ENCODE peak calls at places on chromosomes 1 and 21, in four cellular contexts. B, Q, Z and K are unnamed samples.
A peak's percentile ranks its signal among the peaks of the same experiment; 100 is the strongest.

GRCh38 chr1:32372149-32372756 is 9.9 kb downstream of the TSSK3 start:
- DNase-seq in B (no peak), Q (no peak), Z (no peak), K (no peak)

GRCh38 chr1:48882020-48882419 is 105.3 kb upstream of the BEND5 start:
- DNase-seq in B (no peak), Q (no peak), Z (no peak), K (no peak)

GRCh38 chr1:76819976-76820375 is 47.3 kb upstream of the ST6GALNAC5 start:
- DNase-seq in B (no peak), Q (no peak), Z (peak; percentile 36), K (no peak)

GRCh38 chr1:209390764-209391163 is 192.8 kb upstream of the CAMK1G start:
- DNase-seq in B (no peak), Q (no peak), Z (no peak), K (no peak)

GRCh38 chr1:75310067-75310466 is 175.9 kb downstream of the LHX8 start:
- DNase-seq in B (no peak), Q (no peak), Z (no peak), K (no peak)

GRCh38 chr1:80424249-80424648 is 1376.5 kb upstream of the ADGRL2 start:
- DNase-seq in B (no peak), Q (no peak), Z (no peak), K (no peak)

GRCh38 chr1:41629571-41629970 is 145.1 kb upstream of the EDN2 start:
- DNase-seq in B (peak; percentile 83), Q (peak; percentile 51), Z (peak; percentile 71), K (no peak)

GRCh38 chr1:55214903-55215193 is 316 bp downstream of the USP24 start:
- DNase-seq in B (peak; percentile 73), Q (peak; percentile 53), Z (no peak), K (no peak)

GRCh38 chr21:34722684-34723300 is 54.0 kb downstream of the CLIC6 start:
- DNase-seq in B (no peak), Q (no peak), Z (no peak), K (no peak)

GRCh38 chr1:234583755-234584430 is 26.1 kb downstream of the IRF2BP2 start:
- DNase-seq in B (no peak), Q (no peak), Z (no peak), K (no peak)
- H2AFZ ChIP-seq in B (no peak overlapping the region), Q (no peak overlapping the region), Z (no peak overlapping the region), K (no peak overlapping the region)

GRCh38 chr1:47534040-47534328 is 96.1 kb downstream of the FOXD2 start:
- DNase-seq in B (peak; percentile 3), Q (no peak), Z (no peak), K (no peak)

GRCh38 chr1:47534417-47534816 is 96.6 kb downstream of the FOXD2 start:
- DNase-seq in B (peak; percentile 41), Q (no peak), Z (peak; percentile 14), K (no peak)

GRCh38 chr1:47533176-47534039 is 95.6 kb downstream of the FOXD2 start:
- DNase-seq in B (peak; percentile 76), Q (peak; percentile 47), Z (no peak), K (no peak)

GRCh38 chr1:47529520-47530098 is 91.8 kb downstream of the FOXD2 start:
- DNase-seq in B (no peak), Q (no peak), Z (no peak), K (no peak)

DNA sequence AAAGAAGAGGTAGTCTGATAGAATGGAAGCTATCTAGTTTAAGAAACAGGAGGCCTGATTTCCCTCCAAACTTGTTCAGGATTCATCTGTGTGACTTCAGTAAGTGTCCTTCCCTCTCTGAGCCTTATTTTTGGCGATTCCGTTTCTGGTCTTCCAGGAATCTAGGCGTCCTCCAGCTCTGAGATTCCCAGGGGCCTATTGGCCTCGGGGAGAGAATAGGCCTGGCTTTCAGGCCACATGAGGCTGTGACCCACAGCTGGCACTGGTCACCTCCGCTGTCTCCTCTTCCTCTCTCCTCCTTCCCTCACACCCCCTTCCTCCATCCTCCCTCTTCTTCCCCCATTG is 95.0 kb downstream of the FOXD2 start:
- DNase-seq in B (no peak), Q (no peak), Z (no peak), K (no peak)
- H3K9ac ChIP-seq in B (no peak overlapping the region), Q (no peak overlapping the region), Z (no peak overlapping the region), K (no peak overlapping the region)

GRCh38 chr1:173478099-173478555 is 992 bp downstream of the PRDX6 start:
- DNase-seq in B (peak; percentile 93), Q (peak; percentile 72), Z (peak; percentile 78), K (no peak)

GRCh38 chr1:173477286-173478098 is at the start of gene PRDX6:
- DNase-seq in B (peak; percentile 95), Q (peak; percentile 80), Z (no peak), K (peak; percentile 23)

GRCh38 chr1:173475564-173476196 is 1.5 kb upstream of the PRDX6 start:
- DNase-seq in B (peak; percentile 88), Q (peak; percentile 80), Z (peak; percentile 66), K (peak; percentile 21)

GRCh38 chr1:173476664-173477285 is 360 bp upstream of the PRDX6 start:
- DNase-seq in B (peak; percentile 95), Q (peak; percentile 83), Z (peak; percentile 86), K (peak; percentile 69)

GRCh38 chr1:173476197-173476663 is 905 bp upstream of the PRDX6 start:
- DNase-seq in B (no peak), Q (no peak), Z (no peak), K (no peak)
- H2AFZ ChIP-seq in B (peak overlapping the region; percentile 89), Q (peak overlapping the region; percentile 76), Z (peak overlapping the region; percentile 89), K (peak overlapping the region; percentile 87)

GRCh38 chr1:18422076-18422777 is 58.5 kb upstream of the KLHDC7A start:
- DNase-seq in B (no peak), Q (no peak), Z (no peak), K (no peak)
- H3K9ac ChIP-seq in B (no peak overlapping the region), Q (no peak overlapping the region), Z (no peak overlapping the region), K (no peak overlapping the region)

DNA sequence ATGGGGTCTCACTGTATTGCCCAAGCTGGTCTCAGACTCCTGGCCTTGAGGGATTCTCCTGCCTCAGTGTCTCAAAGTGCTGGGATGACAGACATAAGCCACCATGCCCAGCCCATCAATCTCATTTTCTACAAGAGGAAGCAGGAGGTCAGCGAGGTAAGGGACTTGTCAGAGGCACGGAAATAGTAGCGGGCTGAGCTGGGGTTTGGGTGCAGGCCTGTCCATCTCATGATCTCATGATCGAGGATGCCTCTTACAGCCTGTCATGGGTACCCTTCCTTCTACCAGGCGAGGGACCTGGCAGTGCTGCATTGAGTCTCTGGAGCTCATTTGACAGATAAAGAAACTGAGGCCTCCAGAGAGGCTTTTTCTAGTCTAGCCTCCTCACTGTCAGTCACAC is 28.5 kb upstream of the SCCPDH start:
- DNase-seq in B (no peak), Q (no peak), Z (no peak), K (no peak)
- H2AFZ ChIP-seq in B (no peak overlapping the region), Q (no peak overlapping the region), Z (no peak overlapping the region), K (no peak overlapping the region)

GRCh38 chr1:229440821-229441537 is 7.1 kb upstream of the ACTA1 start:
- DNase-seq in B (peak; percentile 64), Q (peak; percentile 84), Z (peak; percentile 78), K (no peak)
- H3K9ac ChIP-seq in B (no peak overlapping the region), Q (no peak overlapping the region), Z (no peak overlapping the region), K (no peak overlapping the region)

GRCh38 chr21:44360174-44360573 is 6.8 kb downstream of the TRPM2 start:
- DNase-seq in B (peak; percentile 12), Q (no peak), Z (no peak), K (no peak)
- H2AFZ ChIP-seq in B (no peak overlapping the region), Q (no peak overlapping the region), Z (no peak overlapping the region), K (no peak overlapping the region)